ENCODE peak calls at places on chromosome X, in seven cellular contexts. One of them, this sample, is unnamed.

GRCh38 chrX:9164535-9165425 is 130.9 kb upstream of the FAM9B start:
- DNase-seq in GM19239: no peak
- DNase-seq in naive thymus-derived CD8-positive, alpha-beta T cell: no peak
- DNase-seq in small intestine: no peak
- DNase-seq in AG04450: no peak
- DNase-seq in stromal cell of bone marrow: no peak
- DNase-seq in fibroblast of lung: peak; percentile 37
- DNase-seq in this sample: no peak

GRCh38 chrX:55716937-55717336 is 612 bp upstream of the RRAGB start:
- DNase-seq in GM19239: no peak
- DNase-seq in naive thymus-derived CD8-positive, alpha-beta T cell: no peak
- DNase-seq in small intestine: no peak
- DNase-seq in AG04450: no peak
- DNase-seq in stromal cell of bone marrow: no peak
- DNase-seq in fibroblast of lung: no peak
- DNase-seq in this sample: no peak

GRCh38 chrX:78708171-78708570 is 39.3 kb upstream of the LPAR4 start:
- DNase-seq in GM19239: no peak
- DNase-seq in naive thymus-derived CD8-positive, alpha-beta T cell: no peak
- DNase-seq in small intestine: no peak
- DNase-seq in AG04450: no peak
- DNase-seq in stromal cell of bone marrow: peak; percentile 18
- DNase-seq in fibroblast of lung: peak; percentile 38
- DNase-seq in this sample: no peak

GRCh38 chrX:18983711-18984380 is at the start of gene PHKA2:
- DNase-seq in GM19239: no peak
- DNase-seq in naive thymus-derived CD8-positive, alpha-beta T cell: no peak
- DNase-seq in small intestine: peak; percentile 55
- DNase-seq in AG04450: no peak
- DNase-seq in stromal cell of bone marrow: no peak
- DNase-seq in fibroblast of lung: no peak
- DNase-seq in this sample: no peak

GRCh38 chrX:49250578-49250977 is 13.9 kb downstream of the FOXP3 start:
- DNase-seq in GM19239: no peak
- DNase-seq in naive thymus-derived CD8-positive, alpha-beta T cell: no peak
- DNase-seq in small intestine: no peak
- DNase-seq in AG04450: no peak
- DNase-seq in stromal cell of bone marrow: no peak
- DNase-seq in fibroblast of lung: no peak
- DNase-seq in this sample: no peak

GRCh38 chrX:39152106-39152649 is 350.9 kb downstream of the MID1IP1 start:
- DNase-seq in GM19239: no peak
- DNase-seq in naive thymus-derived CD8-positive, alpha-beta T cell: peak; percentile 31
- DNase-seq in small intestine: no peak
- DNase-seq in AG04450: no peak
- DNase-seq in stromal cell of bone marrow: no peak
- DNase-seq in fibroblast of lung: no peak
- DNase-seq in this sample: no peak

GRCh38 chrX:30489323-30489722 is 88.2 kb downstream of the TASL start:
- DNase-seq in GM19239: no peak
- DNase-seq in naive thymus-derived CD8-positive, alpha-beta T cell: no peak
- DNase-seq in small intestine: no peak
- DNase-seq in AG04450: no peak
- DNase-seq in stromal cell of bone marrow: no peak
- DNase-seq in fibroblast of lung: no peak
- DNase-seq in this sample: no peak

GRCh38 chrX:138871739-138872138 is 160.2 kb upstream of the FGF13 start:
- DNase-seq in GM19239: no peak
- DNase-seq in naive thymus-derived CD8-positive, alpha-beta T cell: no peak
- DNase-seq in small intestine: no peak
- DNase-seq in AG04450: no peak
- DNase-seq in stromal cell of bone marrow: no peak
- DNase-seq in fibroblast of lung: no peak
- DNase-seq in this sample: no peak

GRCh38 chrX:39969099-39969825 is 128.5 kb downstream of the BCOR start:
- DNase-seq in GM19239: no peak
- DNase-seq in naive thymus-derived CD8-positive, alpha-beta T cell: peak; percentile 17
- DNase-seq in small intestine: no peak
- DNase-seq in AG04450: no peak
- DNase-seq in stromal cell of bone marrow: no peak
- DNase-seq in fibroblast of lung: no peak
- DNase-seq in this sample: no peak

GRCh38 chrX:153782324-153782723 is 1.5 kb downstream of the SRPK3 start:
- DNase-seq in GM19239: no peak
- DNase-seq in naive thymus-derived CD8-positive, alpha-beta T cell: no peak
- DNase-seq in small intestine: peak; percentile 11
- DNase-seq in AG04450: no peak
- DNase-seq in stromal cell of bone marrow: no peak
- DNase-seq in fibroblast of lung: no peak
- DNase-seq in this sample: no peak

GRCh38 chrX:69027181-69028005 is 137.9 kb downstream of the PJA1 start:
- DNase-seq in GM19239: no peak
- DNase-seq in naive thymus-derived CD8-positive, alpha-beta T cell: no peak
- DNase-seq in small intestine: peak; percentile 10
- DNase-seq in AG04450: peak; percentile 61
- DNase-seq in stromal cell of bone marrow: no peak
- DNase-seq in fibroblast of lung: peak; percentile 82
- DNase-seq in this sample: no peak

GRCh38 chrX:132877954-132878536 is 80.4 kb downstream of the HS6ST2 start:
- DNase-seq in GM19239: no peak
- DNase-seq in naive thymus-derived CD8-positive, alpha-beta T cell: no peak
- DNase-seq in small intestine: no peak
- DNase-seq in AG04450: no peak
- DNase-seq in stromal cell of bone marrow: no peak
- DNase-seq in fibroblast of lung: no peak
- DNase-seq in this sample: no peak

GRCh38 chrX:10939384-10939783 is 171.7 kb upstream of the HCCS start:
- DNase-seq in GM19239: no peak
- DNase-seq in naive thymus-derived CD8-positive, alpha-beta T cell: no peak
- DNase-seq in small intestine: no peak
- DNase-seq in AG04450: no peak
- DNase-seq in stromal cell of bone marrow: no peak
- DNase-seq in fibroblast of lung: peak; percentile 37
- DNase-seq in this sample: no peak

GRCh38 chrX:118188977-118189376 is 72.4 kb upstream of the KLHL13 start:
- DNase-seq in GM19239: no peak
- DNase-seq in naive thymus-derived CD8-positive, alpha-beta T cell: no peak
- DNase-seq in small intestine: no peak
- DNase-seq in AG04450: no peak
- DNase-seq in stromal cell of bone marrow: no peak
- DNase-seq in fibroblast of lung: no peak
- DNase-seq in this sample: no peak

GRCh38 chrX:13010546-13010945 is 33.9 kb downstream of the FAM9C start:
- DNase-seq in GM19239: no peak
- DNase-seq in naive thymus-derived CD8-positive, alpha-beta T cell: no peak
- DNase-seq in small intestine: no peak
- DNase-seq in AG04450: no peak
- DNase-seq in stromal cell of bone marrow: no peak
- DNase-seq in fibroblast of lung: no peak
- DNase-seq in this sample: no peak

GRCh38 chrX:153623310-153624029 is 23.5 kb upstream of the DUSP9 start:
- DNase-seq in GM19239: no peak
- DNase-seq in naive thymus-derived CD8-positive, alpha-beta T cell: no peak
- DNase-seq in small intestine: no peak
- DNase-seq in AG04450: no peak
- DNase-seq in stromal cell of bone marrow: no peak
- DNase-seq in fibroblast of lung: no peak
- DNase-seq in this sample: no peak

GRCh38 chrX:147646949-147647717 is 264.6 kb upstream of the FMR1 start:
- DNase-seq in GM19239: no peak
- DNase-seq in naive thymus-derived CD8-positive, alpha-beta T cell: no peak
- DNase-seq in small intestine: no peak
- DNase-seq in AG04450: no peak
- DNase-seq in stromal cell of bone marrow: no peak
- DNase-seq in fibroblast of lung: no peak
- DNase-seq in this sample: no peak

GRCh38 chrX:139290310-139290709 is 240.2 kb upstream of the F9 start:
- DNase-seq in GM19239: no peak
- DNase-seq in naive thymus-derived CD8-positive, alpha-beta T cell: no peak
- DNase-seq in small intestine: no peak
- DNase-seq in AG04450: no peak
- DNase-seq in stromal cell of bone marrow: no peak
- DNase-seq in fibroblast of lung: peak; percentile 74
- DNase-seq in this sample: no peak

GRCh38 chrX:107730991-107731766 is 44.4 kb downstream of the TSC22D3 start:
- DNase-seq in GM19239: no peak
- DNase-seq in naive thymus-derived CD8-positive, alpha-beta T cell: no peak
- DNase-seq in small intestine: no peak
- DNase-seq in AG04450: no peak
- DNase-seq in stromal cell of bone marrow: no peak
- DNase-seq in fibroblast of lung: peak; percentile 66
- DNase-seq in this sample: no peak